ENCODE peak calls at places on chromosome 1, in nine cellular contexts. One of them, this sample, is unnamed.

GRCh38 chr1:6352138-6352563 is 41.4 kb downstream of the ACOT7 start:
- DNase-seq in endothelial cell of umbilical vein: no peak
- DNase-seq in GM12891: no peak
- DNase-seq in IMR-90: no peak
- DNase-seq in HCT116: no peak
- DNase-seq in body of pancreas: no peak
- DNase-seq in GM12892: no peak
- DNase-seq in prostate gland: no peak
- DNase-seq in heart left ventricle: no peak
- DNase-seq in this sample: no peak

GRCh38 chr1:179021873-179022272 is 3.8 kb upstream of the FAM20B start:
- DNase-seq in HCT116: no peak
- DNase-seq in heart left ventricle: peak
- DNase-seq in body of pancreas: no peak
- DNase-seq in IMR-90: peak
- DNase-seq in GM12892: no peak
- DNase-seq in prostate gland: peak
- DNase-seq in GM12891: no peak
- DNase-seq in endothelial cell of umbilical vein: no peak
- DNase-seq in this sample: no peak

GRCh38 chr1:116415699-116416533 is 42.9 kb downstream of the ATP1A1 start:
- DNase-seq in GM12892: no peak
- DNase-seq in body of pancreas: peak
- DNase-seq in GM12891: no peak
- DNase-seq in HCT116: no peak
- DNase-seq in prostate gland: no peak
- DNase-seq in endothelial cell of umbilical vein: no peak
- DNase-seq in IMR-90: peak
- DNase-seq in heart left ventricle: peak
- DNase-seq in this sample: no peak

GRCh38 chr1:88661188-88661587 is 22.9 kb upstream of the PKN2 start:
- DNase-seq in GM12891: no peak
- DNase-seq in endothelial cell of umbilical vein: no peak
- DNase-seq in prostate gland: no peak
- DNase-seq in HCT116: no peak
- DNase-seq in GM12892: no peak
- DNase-seq in body of pancreas: peak
- DNase-seq in heart left ventricle: no peak
- DNase-seq in IMR-90: no peak
- DNase-seq in this sample: no peak

GRCh38 chr1:234253732-234254131 is 119.5 kb upstream of the COA6 start:
- DNase-seq in GM12892: no peak
- DNase-seq in prostate gland: no peak
- DNase-seq in endothelial cell of umbilical vein: no peak
- DNase-seq in GM12891: no peak
- DNase-seq in heart left ventricle: no peak
- DNase-seq in IMR-90: no peak
- DNase-seq in body of pancreas: no peak
- DNase-seq in HCT116: no peak
- DNase-seq in this sample: no peak

GRCh38 chr1:89356658-89357400 is 7.0 kb upstream of the GBP6 start:
- DNase-seq in GM12892: no peak
- DNase-seq in IMR-90: peak
- DNase-seq in prostate gland: no peak
- DNase-seq in endothelial cell of umbilical vein: no peak
- DNase-seq in heart left ventricle: no peak
- DNase-seq in HCT116: no peak
- DNase-seq in body of pancreas: no peak
- DNase-seq in GM12891: no peak
- DNase-seq in this sample: peak

GRCh38 chr1:60974524-60974923 is 107.8 kb upstream of the NFIA start:
- DNase-seq in IMR-90: no peak
- DNase-seq in GM12891: no peak
- DNase-seq in heart left ventricle: no peak
- DNase-seq in GM12892: no peak
- DNase-seq in HCT116: no peak
- DNase-seq in endothelial cell of umbilical vein: no peak
- DNase-seq in prostate gland: no peak
- DNase-seq in body of pancreas: no peak
- DNase-seq in this sample: no peak

GRCh38 chr1:12342261-12343003 is 112.6 kb downstream of the VPS13D start:
- DNase-seq in HCT116: no peak
- DNase-seq in body of pancreas: no peak
- DNase-seq in GM12891: no peak
- DNase-seq in IMR-90: no peak
- DNase-seq in GM12892: no peak
- DNase-seq in heart left ventricle: peak
- DNase-seq in endothelial cell of umbilical vein: no peak
- DNase-seq in prostate gland: no peak
- DNase-seq in this sample: no peak

GRCh38 chr1:24074196-24074595 is 37.7 kb downstream of the MYOM3 start:
- DNase-seq in HCT116: no peak
- DNase-seq in body of pancreas: no peak
- DNase-seq in heart left ventricle: peak
- DNase-seq in endothelial cell of umbilical vein: no peak
- DNase-seq in IMR-90: no peak
- DNase-seq in prostate gland: no peak
- DNase-seq in GM12891: no peak
- DNase-seq in GM12892: no peak
- DNase-seq in this sample: no peak

GRCh38 chr1:211229365-211229759 is 29.8 kb upstream of the RCOR3 start:
- DNase-seq in GM12891: no peak
- DNase-seq in heart left ventricle: no peak
- DNase-seq in IMR-90: no peak
- DNase-seq in prostate gland: no peak
- DNase-seq in GM12892: no peak
- DNase-seq in HCT116: no peak
- DNase-seq in body of pancreas: no peak
- DNase-seq in endothelial cell of umbilical vein: no peak
- DNase-seq in this sample: no peak

GRCh38 chr1:176033474-176033873 is 173.6 kb downstream of the COP1 start:
- DNase-seq in GM12891: no peak
- DNase-seq in heart left ventricle: no peak
- DNase-seq in prostate gland: no peak
- DNase-seq in endothelial cell of umbilical vein: peak
- DNase-seq in GM12892: no peak
- DNase-seq in IMR-90: peak
- DNase-seq in HCT116: no peak
- DNase-seq in body of pancreas: no peak
- DNase-seq in this sample: no peak

GRCh38 chr1:112581530-112582192 is 37.3 kb downstream of the ST7L start:
- DNase-seq in prostate gland: no peak
- DNase-seq in IMR-90: peak
- DNase-seq in endothelial cell of umbilical vein: peak
- DNase-seq in body of pancreas: no peak
- DNase-seq in HCT116: no peak
- DNase-seq in heart left ventricle: no peak
- DNase-seq in GM12892: no peak
- DNase-seq in GM12891: no peak
- DNase-seq in this sample: no peak

GRCh38 chr1:51247499-51247898 is 11.4 kb downstream of the RNF11 start:
- DNase-seq in heart left ventricle: no peak
- DNase-seq in prostate gland: no peak
- DNase-seq in body of pancreas: no peak
- DNase-seq in GM12891: no peak
- DNase-seq in GM12892: no peak
- DNase-seq in HCT116: no peak
- DNase-seq in endothelial cell of umbilical vein: no peak
- DNase-seq in IMR-90: no peak
- DNase-seq in this sample: no peak

GRCh38 chr1:156123356-156124196 is 9.1 kb downstream of the LMNA start:
- DNase-seq in body of pancreas: peak
- DNase-seq in IMR-90: peak
- DNase-seq in GM12892: no peak
- DNase-seq in prostate gland: peak
- DNase-seq in heart left ventricle: peak
- DNase-seq in GM12891: no peak
- DNase-seq in endothelial cell of umbilical vein: peak
- DNase-seq in HCT116: peak
- DNase-seq in this sample: peak

GRCh38 chr1:110240476-110241210 is 30.5 kb downstream of the KCNC4 start:
- DNase-seq in GM12892: no peak
- DNase-seq in prostate gland: no peak
- DNase-seq in IMR-90: no peak
- DNase-seq in body of pancreas: no peak
- DNase-seq in endothelial cell of umbilical vein: no peak
- DNase-seq in HCT116: no peak
- DNase-seq in GM12891: no peak
- DNase-seq in heart left ventricle: no peak
- DNase-seq in this sample: no peak

GRCh38 chr1:54800899-54801759 is at the start of gene TTC22:
- DNase-seq in heart left ventricle: no peak
- DNase-seq in IMR-90: no peak
- DNase-seq in endothelial cell of umbilical vein: no peak
- DNase-seq in prostate gland: peak
- DNase-seq in GM12891: peak
- DNase-seq in GM12892: peak
- DNase-seq in HCT116: peak
- DNase-seq in body of pancreas: peak
- DNase-seq in this sample: no peak

GRCh38 chr1:219810451-219810850 is 117.9 kb downstream of the SLC30A10 start:
- DNase-seq in body of pancreas: no peak
- DNase-seq in IMR-90: no peak
- DNase-seq in HCT116: no peak
- DNase-seq in endothelial cell of umbilical vein: no peak
- DNase-seq in prostate gland: no peak
- DNase-seq in heart left ventricle: no peak
- DNase-seq in GM12891: no peak
- DNase-seq in GM12892: no peak
- DNase-seq in this sample: no peak

GRCh38 chr1:219805191-219805590 is 123.2 kb downstream of the SLC30A10 start:
- DNase-seq in GM12892: no peak
- DNase-seq in GM12891: no peak
- DNase-seq in endothelial cell of umbilical vein: no peak
- DNase-seq in heart left ventricle: no peak
- DNase-seq in prostate gland: no peak
- DNase-seq in body of pancreas: no peak
- DNase-seq in HCT116: no peak
- DNase-seq in IMR-90: no peak
- DNase-seq in this sample: no peak

GRCh38 chr1:219806642-219807041 is 121.7 kb downstream of the SLC30A10 start:
- DNase-seq in body of pancreas: no peak
- DNase-seq in GM12891: no peak
- DNase-seq in endothelial cell of umbilical vein: no peak
- DNase-seq in heart left ventricle: no peak
- DNase-seq in IMR-90: no peak
- DNase-seq in GM12892: no peak
- DNase-seq in HCT116: no peak
- DNase-seq in prostate gland: no peak
- DNase-seq in this sample: no peak

GRCh38 chr1:219808790-219809189 is 119.6 kb downstream of the SLC30A10 start:
- DNase-seq in endothelial cell of umbilical vein: no peak
- DNase-seq in body of pancreas: no peak
- DNase-seq in GM12891: no peak
- DNase-seq in prostate gland: no peak
- DNase-seq in heart left ventricle: no peak
- DNase-seq in HCT116: no peak
- DNase-seq in IMR-90: no peak
- DNase-seq in GM12892: no peak
- DNase-seq in this sample: no peak

DNA sequence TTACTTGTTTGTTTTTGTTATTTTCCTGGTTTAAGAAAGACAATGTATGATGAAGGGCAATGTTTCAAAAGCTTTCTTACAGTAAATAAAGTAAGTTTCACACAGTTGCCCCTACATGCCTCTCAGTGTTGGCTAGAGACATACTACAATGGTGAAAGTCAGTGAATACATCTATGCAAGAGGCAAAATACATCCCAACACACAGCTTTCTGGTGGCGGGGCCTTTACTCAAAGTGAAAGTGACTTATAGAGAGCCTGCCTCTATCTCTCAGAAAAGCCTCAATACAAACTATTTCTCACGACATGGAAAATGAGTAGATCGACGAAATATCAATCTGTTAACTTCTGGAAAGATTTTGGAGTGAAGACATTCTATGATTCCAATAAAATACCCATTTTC is 122.3 kb downstream of the SLC30A10 start:
- DNase-seq in endothelial cell of umbilical vein: no peak
- DNase-seq in GM12891: no peak
- DNase-seq in HCT116: no peak
- DNase-seq in body of pancreas: no peak
- DNase-seq in heart left ventricle: no peak
- DNase-seq in prostate gland: no peak
- DNase-seq in GM12892: no peak
- DNase-seq in IMR-90: no peak
- DNase-seq in this sample: no peak
- TF ChIP-seq POLR2A in endothelial cell of umbilical vein: no peak
- TF ChIP-seq POLR2A in GM12891: no peak
- TF ChIP-seq POLR2A in HCT116: no peak
- TF ChIP-seq POLR2A in body of pancreas: no peak
- TF ChIP-seq POLR2A in heart left ventricle: no peak
- TF ChIP-seq POLR2A in prostate gland: no peak
- TF ChIP-seq POLR2A in GM12892: no peak
- TF ChIP-seq POLR2A in IMR-90: no peak
- TF ChIP-seq POLR2A in this sample: no peak

GRCh38 chr1:66924756-66925557 is at the start of the genes DNAI4 and MIER1:
- DNase-seq in body of pancreas: peak
- DNase-seq in GM12892: peak
- DNase-seq in GM12891: peak
- DNase-seq in prostate gland: peak
- DNase-seq in heart left ventricle: peak
- DNase-seq in IMR-90: peak
- DNase-seq in endothelial cell of umbilical vein: peak
- DNase-seq in HCT116: peak
- DNase-seq in this sample: peak
- TF ChIP-seq POLR2A in body of pancreas: peak
- TF ChIP-seq POLR2A in GM12892: peak
- TF ChIP-seq POLR2A in GM12891: peak
- TF ChIP-seq POLR2A in prostate gland: peak
- TF ChIP-seq POLR2A in heart left ventricle: no peak
- TF ChIP-seq POLR2A in IMR-90: peak
- TF ChIP-seq POLR2A in endothelial cell of umbilical vein: peak
- TF ChIP-seq POLR2A in HCT116: peak
- TF ChIP-seq POLR2A in this sample: peak

GRCh38 chr1:172971241-172971640 is 79.5 kb downstream of the TNFSF18 start:
- DNase-seq in body of pancreas: no peak
- DNase-seq in IMR-90: no peak
- DNase-seq in GM12892: no peak
- DNase-seq in prostate gland: peak
- DNase-seq in GM12891: no peak
- DNase-seq in endothelial cell of umbilical vein: no peak
- DNase-seq in heart left ventricle: no peak
- DNase-seq in HCT116: no peak
- DNase-seq in this sample: no peak
- TF ChIP-seq POLR2A in body of pancreas: no peak
- TF ChIP-seq POLR2A in IMR-90: no peak
- TF ChIP-seq POLR2A in GM12892: no peak
- TF ChIP-seq POLR2A in prostate gland: no peak
- TF ChIP-seq POLR2A in GM12891: no peak
- TF ChIP-seq POLR2A in endothelial cell of umbilical vein: no peak
- TF ChIP-seq POLR2A in heart left ventricle: no peak
- TF ChIP-seq POLR2A in HCT116: no peak
- TF ChIP-seq POLR2A in this sample: no peak

DNA sequence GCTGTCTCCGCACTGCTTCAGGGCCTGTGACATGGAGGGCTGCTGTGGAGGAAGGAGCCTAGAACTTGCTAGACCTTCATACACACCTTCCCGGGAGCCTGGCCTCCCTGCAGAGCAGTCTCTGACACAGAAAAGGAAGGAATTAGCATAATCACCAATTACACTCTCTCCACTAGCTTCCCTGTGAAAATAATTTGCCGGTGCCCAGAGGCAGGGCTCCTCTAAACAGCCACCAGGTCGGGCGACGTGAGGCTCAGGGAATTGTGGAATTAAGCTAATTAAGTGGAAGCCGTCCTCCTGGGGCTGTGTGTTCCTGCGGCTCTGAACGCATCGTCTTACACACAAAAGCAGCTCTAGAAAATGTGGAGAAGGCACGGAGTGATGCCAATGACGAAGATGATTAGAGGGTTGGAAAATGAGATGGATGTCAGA is 82.6 kb downstream of the NENF start:
- DNase-seq in prostate gland: no peak
- DNase-seq in body of pancreas: no peak
- DNase-seq in endothelial cell of umbilical vein: no peak
- DNase-seq in HCT116: no peak
- DNase-seq in GM12892: no peak
- DNase-seq in IMR-90: no peak
- DNase-seq in heart left ventricle: no peak
- DNase-seq in GM12891: no peak
- DNase-seq in this sample: no peak
- TF ChIP-seq POLR2A in prostate gland: no peak
- TF ChIP-seq POLR2A in body of pancreas: no peak
- TF ChIP-seq POLR2A in endothelial cell of umbilical vein: no peak
- TF ChIP-seq POLR2A in HCT116: no peak
- TF ChIP-seq POLR2A in GM12892: no peak
- TF ChIP-seq POLR2A in IMR-90: no peak
- TF ChIP-seq POLR2A in heart left ventricle: no peak
- TF ChIP-seq POLR2A in GM12891: no peak
- TF ChIP-seq POLR2A in this sample: no peak